ENCODE peak calls at places on chromosomes 1 and 21, in six cellular contexts. Q, C, K, R, Z and X are unnamed samples.

GRCh38 chr21:22062472-22063139 is 1064.4 kb downstream of the NCAM2 start:
- DNase-seq in Q (no peak), C (no peak), K (peak; percentile 3), R (no peak), Z (no peak), X (no peak)

GRCh38 chr21:45820171-45821091 is 161.1 kb upstream of the COL6A1 start:
- DNase-seq in Q (peak; percentile 74), C (peak; percentile 80), K (peak; percentile 74), R (peak; percentile 91), Z (peak; percentile 95), X (peak; percentile 32)

GRCh38 chr1:23150742-23151141 is 17.9 kb downstream of the LUZP1 start:
- DNase-seq in Q (no peak), C (no peak), K (no peak), R (no peak), Z (no peak), X (no peak)

GRCh38 chr1:942411-942821 is 16.6 kb downstream of the NOC2L start:
- DNase-seq in Q (no peak), C (no peak), K (no peak), R (peak; percentile 76), Z (no peak), X (no peak)

GRCh38 chr1:203368624-203369451 is 17.9 kb upstream of the FMOD start:
- DNase-seq in Q (peak; percentile 54), C (peak; percentile 55), K (peak; percentile 10), R (peak; percentile 76), Z (peak; percentile 14), X (peak; percentile 75)

GRCh38 chr1:87937774-87938173 is 609.1 kb downstream of the LMO4 start:
- DNase-seq in Q (no peak), C (no peak), K (no peak), R (no peak), Z (no peak), X (no peak)

GRCh38 chr1:27031235-27032118 is 18.8 kb upstream of the TENT5B start:
- DNase-seq in Q (peak; percentile 81), C (peak; percentile 85), K (peak; percentile 71), R (peak; percentile 92), Z (peak; percentile 92), X (peak; percentile 6)

GRCh38 chr1:232669981-232670763 is 40.2 kb upstream of the SIPA1L2 start:
- DNase-seq in Q (no peak), C (no peak), K (no peak), R (no peak), Z (no peak), X (no peak)

GRCh38 chr1:226438007-226438406 is 30.1 kb upstream of the PARP1 start:
- DNase-seq in Q (no peak), C (no peak), K (peak; percentile 18), R (no peak), Z (peak; percentile 70), X (no peak)

GRCh38 chr1:99704356-99704816 is 58.5 kb downstream of the PALMD start:
- DNase-seq in Q (no peak), C (no peak), K (no peak), R (peak; percentile 59), Z (no peak), X (no peak)

GRCh38 chr1:66476774-66477173 is 57.2 kb upstream of the SGIP1 start:
- DNase-seq in Q (no peak), C (no peak), K (no peak), R (no peak), Z (peak; percentile 40), X (no peak)

GRCh38 chr1:232557661-232558260 is 72.2 kb downstream of the SIPA1L2 start:
- DNase-seq in Q (no peak), C (no peak), K (no peak), R (no peak), Z (no peak), X (no peak)

GRCh38 chr1:230641346-230641745 is 935 bp upstream of the COG2 start:
- DNase-seq in Q (no peak), C (no peak), K (no peak), R (no peak), Z (peak; percentile 60), X (no peak)

GRCh38 chr1:38589036-38589435 is 270.5 kb downstream of the RRAGC start:
- DNase-seq in Q (no peak), C (no peak), K (no peak), R (peak; percentile 60), Z (no peak), X (no peak)

GRCh38 chr1:55634516-55634915 is 419.4 kb upstream of the USP24 start:
- DNase-seq in Q (no peak), C (no peak), K (no peak), R (no peak), Z (no peak), X (no peak)

GRCh38 chr1:181148636-181149035 is 60.1 kb downstream of the IER5 start:
- DNase-seq in Q (no peak), C (no peak), K (peak; percentile 73), R (no peak), Z (no peak), X (no peak)

GRCh38 chr1:3903141-3904005 is 3.3 kb upstream of the C1orf174 start:
- DNase-seq in Q (no peak), C (peak; percentile 33), K (peak; percentile 65), R (peak; percentile 55), Z (no peak), X (no peak)
- H3K27ac ChIP-seq in Q (no peak overlapping the region), C (no peak overlapping the region), K (no peak overlapping the region), R (no peak overlapping the region), Z (no peak overlapping the region), X (no peak overlapping the region)

GRCh38 chr1:84280908-84281307 is 20.6 kb upstream of the SAMD13 start:
- DNase-seq in Q (no peak), C (no peak), K (no peak), R (no peak), Z (no peak), X (no peak)

GRCh38 chr1:84282780-84283333 is 18.7 kb upstream of the SAMD13 start:
- DNase-seq in Q (no peak), C (no peak), K (no peak), R (no peak), Z (no peak), X (no peak)

GRCh38 chr1:84278905-84279304 is 22.6 kb upstream of the SAMD13 start:
- DNase-seq in Q (no peak), C (no peak), K (no peak), R (no peak), Z (no peak), X (no peak)

GRCh38 chr1:84272401-84272800 is 29.1 kb upstream of the SAMD13 start:
- DNase-seq in Q (peak; percentile 41), C (peak; percentile 58), K (peak; percentile 94), R (no peak), Z (peak; percentile 74), X (no peak)

DNA sequence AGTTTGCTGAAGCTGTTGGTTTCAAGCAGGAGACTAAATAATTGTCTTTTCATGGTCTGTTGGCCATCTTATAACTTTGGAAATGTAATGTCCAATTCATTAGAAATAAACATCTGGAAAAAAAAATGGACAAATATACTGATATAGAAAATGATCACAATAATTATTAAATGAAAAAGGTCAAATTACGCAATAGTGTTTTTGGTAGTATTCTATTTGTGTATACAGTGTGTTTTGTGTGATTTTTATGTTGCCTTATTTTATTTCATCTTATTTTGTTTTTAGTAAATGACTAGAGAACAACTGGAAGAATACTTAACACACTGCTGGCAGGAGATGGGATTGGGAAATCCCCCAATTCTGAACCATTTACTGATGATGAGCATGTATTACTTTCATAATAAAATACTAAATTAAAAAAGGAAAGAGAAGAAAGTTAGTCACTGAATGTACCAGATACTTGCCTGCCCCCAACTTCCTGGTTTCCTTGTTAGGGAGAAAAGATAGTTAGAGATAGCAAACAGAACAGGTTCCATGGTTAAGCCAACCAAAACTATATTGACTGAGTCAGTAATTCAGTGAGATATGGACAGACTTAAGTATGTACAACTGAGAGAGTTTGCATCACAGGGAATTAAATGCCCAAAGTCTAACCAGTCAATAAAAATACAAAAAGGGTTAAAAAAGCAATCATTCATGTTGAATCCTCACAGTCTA is 24.0 kb upstream of the SAMD13 start:
- DNase-seq in Q (no peak), C (no peak), K (no peak), R (no peak), Z (no peak), X (no peak)
- H3K4me3 ChIP-seq in Q (no peak overlapping the region), C (no peak overlapping the region), K (no peak overlapping the region), R (no peak overlapping the region), Z (no peak overlapping the region), X (no peak overlapping the region)

GRCh38 chr1:184555665-184556641 is 169.1 kb downstream of the C1orf21 start:
- DNase-seq in Q (no peak), C (no peak), K (no peak), R (no peak), Z (peak; percentile 57), X (peak; percentile 52)

GRCh38 chr1:184558691-184559090 is 171.9 kb downstream of the C1orf21 start:
- DNase-seq in Q (no peak), C (no peak), K (no peak), R (no peak), Z (no peak), X (no peak)

GRCh38 chr1:184556665-184557064 is 169.8 kb downstream of the C1orf21 start:
- DNase-seq in Q (no peak), C (no peak), K (no peak), R (no peak), Z (no peak), X (no peak)

GRCh38 chr1:184559117-184559713 is 172.4 kb downstream of the C1orf21 start:
- DNase-seq in Q (no peak), C (no peak), K (no peak), R (no peak), Z (no peak), X (peak; percentile 54)

DNA sequence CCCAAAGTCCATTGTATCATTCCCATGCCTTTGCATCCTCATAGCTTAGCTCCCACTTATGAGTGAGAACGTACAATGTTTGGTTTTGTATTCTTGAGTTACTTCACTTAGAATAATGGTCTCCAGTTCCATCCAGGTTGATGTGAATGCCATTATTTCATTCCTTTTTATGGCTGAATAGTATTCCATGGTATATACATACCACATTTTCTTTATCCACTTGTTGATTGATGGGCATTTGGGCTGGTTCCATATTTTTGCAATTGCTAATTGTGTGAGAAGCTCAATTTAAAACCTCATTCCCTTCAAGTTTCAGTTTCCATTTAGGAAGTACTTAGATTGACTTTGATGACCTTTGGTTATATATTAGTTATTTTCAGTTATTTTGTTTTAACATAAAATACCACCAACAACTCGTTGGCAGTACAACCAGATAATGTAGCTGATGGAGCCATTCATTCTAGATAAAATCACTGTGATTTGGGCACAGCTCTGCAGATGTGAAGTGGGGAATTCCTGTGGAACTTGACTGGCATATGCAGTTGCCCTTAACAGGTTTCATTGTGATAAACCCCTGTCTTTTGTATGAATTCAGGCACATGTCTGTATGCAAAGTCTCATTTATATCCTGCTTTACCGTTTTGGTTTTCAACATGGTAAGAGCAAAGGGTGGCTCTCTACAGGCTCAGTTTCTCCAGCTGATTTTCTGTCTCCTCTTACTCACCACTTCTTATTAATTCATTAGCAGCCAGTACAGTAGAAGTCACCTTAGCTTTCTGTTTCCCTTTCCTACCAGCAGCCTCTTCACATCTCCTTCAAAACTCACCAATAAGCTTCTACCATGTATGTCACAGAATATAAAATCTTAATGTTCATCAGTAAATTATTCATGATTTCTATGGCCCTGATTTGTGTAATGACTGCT is 170.9 kb downstream of the C1orf21 start:
- DNase-seq in Q (no peak), C (no peak), K (no peak), R (no peak), Z (no peak), X (no peak)
- H3K27ac ChIP-seq in Q (peak overlapping the region; percentile 79), C (no peak overlapping the region), K (no peak overlapping the region), R (no peak overlapping the region), Z (no peak overlapping the region), X (peak overlapping the region; percentile 96)

DNA sequence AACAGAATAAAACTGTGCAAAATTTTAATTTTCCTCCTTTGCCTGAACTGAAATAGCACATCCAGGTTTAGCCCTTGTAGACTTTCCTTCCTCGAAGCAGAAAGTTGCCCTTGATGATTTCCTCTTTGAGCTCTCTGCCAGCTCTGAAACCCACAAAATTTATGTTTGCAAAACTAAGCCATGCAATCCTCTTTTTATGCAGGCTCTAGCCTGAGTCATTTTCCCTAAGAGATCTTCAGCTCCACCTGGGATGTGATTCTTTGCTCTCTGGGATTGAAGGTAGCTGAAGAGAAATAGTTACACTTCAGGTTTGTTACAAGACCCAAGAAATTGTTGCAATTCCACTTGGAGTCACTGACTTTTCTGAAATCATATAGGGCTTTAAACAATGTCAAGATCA is 1.4 kb upstream of the F3 start:
- DNase-seq in Q (no peak), C (no peak), K (peak; percentile 39), R (no peak), Z (peak; percentile 75), X (no peak)
- H3K4me3 ChIP-seq in Q (no peak overlapping the region), C (no peak overlapping the region), K (no peak overlapping the region), R (peak overlapping the region; percentile 55), Z (peak overlapping the region; percentile 78), X (no peak overlapping the region)